ENCODE peak calls at places on chromosomes 13 and 19, in four cellular contexts. C, G, Z and Y are unnamed samples.

GRCh38 chr13:21012841-21013681 is 48.3 kb downstream of the LATS2 start:
- DNase-seq in C (no peak), G (peak), Z (no peak), Y (peak)

GRCh38 chr13:77563110-77563509 is 27.6 kb downstream of the SCEL start:
- DNase-seq in C (no peak), G (peak), Z (peak), Y (peak)

GRCh38 chr13:84430015-84430414 is 547.7 kb upstream of the SLITRK1 start:
- DNase-seq in C (no peak), G (peak), Z (no peak), Y (no peak)

GRCh38 chr19:19613456-19613855 is 5.0 kb downstream of the PBX4 start:
- DNase-seq in C (no peak), G (no peak), Z (no peak), Y (peak)

GRCh38 chr13:68081051-68081450 is 850.9 kb upstream of the PCDH9 start:
- DNase-seq in C (no peak), G (no peak), Z (peak), Y (no peak)

GRCh38 chr13:48266967-48267639 is 34.1 kb downstream of the ITM2B start:
- DNase-seq in C (no peak), G (peak), Z (no peak), Y (peak)

GRCh38 chr19:55383789-55384575 is at the start of gene TMEM238:
- DNase-seq in C (no peak), G (peak), Z (peak), Y (no peak)

GRCh38 chr19:6227156-6227940 is 52.4 kb downstream of the MLLT1 start:
- DNase-seq in C (no peak), G (no peak), Z (no peak), Y (no peak)

GRCh38 chr13:23898101-23898500 is 799 bp upstream of the C1QTNF9B start:
- DNase-seq in C (no peak), G (peak), Z (no peak), Y (no peak)

GRCh38 chr13:110628952-110629701 is 13.8 kb downstream of the NAXD start:
- DNase-seq in C (no peak), G (peak), Z (no peak), Y (no peak)

GRCh38 chr13:50387124-50387581 is 371.9 kb downstream of the KCNRG start:
- DNase-seq in C (peak), G (peak), Z (no peak), Y (peak)

GRCh38 chr13:24097064-24097463 is 63.5 kb upstream of the SPATA13 start:
- DNase-seq in C (no peak), G (peak), Z (no peak), Y (no peak)

GRCh38 chr13:29487466-29488454 is 107.7 kb downstream of the SLC7A1 start:
- DNase-seq in C (no peak), G (no peak), Z (no peak), Y (no peak)

GRCh38 chr13:98507060-98507797 is 69.7 kb downstream of the STK24 start:
- DNase-seq in C (no peak), G (peak), Z (no peak), Y (no peak)

GRCh38 chr13:105925496-105925895 is 610.0 kb downstream of the EFNB2 start:
- DNase-seq in C (no peak), G (peak), Z (no peak), Y (no peak)

GRCh38 chr19:33346665-33347064 is 26.8 kb upstream of the CEBPG start:
- DNase-seq in C (no peak), G (no peak), Z (no peak), Y (no peak)

GRCh38 chr13:99968521-99969367 is 2.8 kb downstream of the ZIC5 start:
- DNase-seq in C (no peak), G (no peak), Z (no peak), Y (no peak)

GRCh38 chr19:18519962-18520847 is 1.7 kb downstream of the ELL start:
- DNase-seq in C (peak), G (peak), Z (peak), Y (peak)

GRCh38 chr13:42239644-42240043 is 32.3 kb upstream of the AKAP11 start:
- DNase-seq in C (no peak), G (peak), Z (no peak), Y (no peak)

GRCh38 chr19:5990289-5990797 is 12.4 kb upstream of the RANBP3 start:
- DNase-seq in C (peak), G (no peak), Z (no peak), Y (no peak)

GRCh38 chr19:35404879-35405622 is 34.2 kb downstream of the GPR42 start:
- DNase-seq in C (no peak), G (peak), Z (no peak), Y (peak)

GRCh38 chr19:2376784-2377519 is 16.9 kb downstream of the TMPRSS9 start:
- DNase-seq in C (no peak), G (no peak), Z (no peak), Y (no peak)

GRCh38 chr13:75792526-75793187 is 156.5 kb downstream of the LMO7 start:
- DNase-seq in C (no peak), G (peak), Z (no peak), Y (peak)

GRCh38 chr19:40365613-40366401 is 17.3 kb downstream of the PLD3 start:
- DNase-seq in C (peak), G (peak), Z (peak), Y (no peak)

GRCh38 chr19:43675269-43675879 is 5.4 kb upstream of the PLAUR start:
- DNase-seq in C (no peak), G (peak), Z (no peak), Y (no peak)

GRCh38 chr19:16897572-16898056 is 8.8 kb downstream of the F2RL3 start:
- DNase-seq in C (no peak), G (no peak), Z (no peak), Y (no peak)

GRCh38 chr13:113009743-113010509 is 40.9 kb downstream of the MCF2L start:
- DNase-seq in C (no peak), G (no peak), Z (no peak), Y (no peak)

GRCh38 chr13:74259641-74260040 is 125.4 kb upstream of the KLF12 start:
- DNase-seq in C (no peak), G (no peak), Z (no peak), Y (no peak)

GRCh38 chr19:21028969-21029268 is 8.5 kb downstream of the ZNF430 start:
- DNase-seq in C (no peak), G (peak), Z (no peak), Y (no peak)

GRCh38 chr19:45769821-45770191 is 754 bp upstream of the SIX5 start:
- DNase-seq in C (no peak), G (peak), Z (no peak), Y (no peak)

GRCh38 chr19:50922316-50922853 is 11.2 kb upstream of the KLK4 start:
- DNase-seq in C (peak), G (peak), Z (peak), Y (peak)